ENCODE peak calls at places on chromosomes 4 and X, in four cellular contexts. O is thoracic aorta, E is cardiac muscle cell, G is GM12864. L is an unnamed sample.

GRCh38 chr4:61064636-61065035 is 135.5 kb upstream of the ADGRL3 start:
- DNase-seq in G (no peak), E (no peak), O (no peak), L (no peak)

GRCh38 chrX:6645216-6645615 is 110.3 kb upstream of the VCX3A start:
- DNase-seq in E (no peak), G (no peak), O (no peak), L (no peak)

GRCh38 chrX:7720519-7720918 is 122.5 kb upstream of the VCX start:
- DNase-seq in G (no peak), O (no peak), E (no peak), L (no peak)

GRCh38 chr4:39908284-39908683 is 69.4 kb downstream of the PDS5A start:
- DNase-seq in G (no peak), O (no peak), E (no peak), L (no peak)

GRCh38 chr4:148415500-148415899 is 26.7 kb downstream of the NR3C2 start:
- DNase-seq in E (peak; percentile 16), O (no peak), G (no peak), L (no peak)

GRCh38 chrX:34880656-34881055 is 61.9 kb upstream of the FAM47B start:
- DNase-seq in O (no peak), E (peak; percentile 37), G (no peak), L (no peak)

GRCh38 chrX:148629435-148629834 is 129.0 kb downstream of the AFF2 start:
- DNase-seq in G (no peak), E (no peak), O (no peak), L (no peak)

GRCh38 chr4:60857354-60857753 is 342.8 kb upstream of the ADGRL3 start:
- DNase-seq in O (no peak), G (no peak), E (no peak), L (no peak)

GRCh38 chr4:155578726-155579385 is 87.8 kb upstream of the GUCY1A1 start:
- DNase-seq in G (no peak), E (peak; percentile 58), O (no peak), L (no peak)

GRCh38 chr4:28287837-28288236 is 1427.2 kb downstream of the STIM2 start:
- DNase-seq in G (no peak), O (no peak), E (peak; percentile 92), L (no peak)

GRCh38 chrX:18348047-18348446 is 6.4 kb downstream of the SCML2 start:
- DNase-seq in O (no peak), E (no peak), G (no peak), L (no peak)

GRCh38 chrX:55818673-55819375 is 101.3 kb downstream of the RRAGB start:
- DNase-seq in G (no peak), O (no peak), E (no peak), L (no peak)

GRCh38 chr4:73259552-73260140 is 1.0 kb upstream of the ANKRD17 start:
- DNase-seq in G (no peak), E (peak; percentile 44), O (no peak), L (no peak)

GRCh38 chr4:147825451-147826287 is 93.8 kb downstream of the ARHGAP10 start:
- DNase-seq in E (peak; percentile 50), O (no peak), G (no peak), L (no peak)

GRCh38 chr4:150039790-150040189 is 38.5 kb upstream of the DCLK2 start:
- DNase-seq in E (no peak), O (no peak), G (no peak), L (no peak)

GRCh38 chrX:623599-624323 is 6.8 kb upstream of the SHOX start:
- DNase-seq in O (no peak), E (no peak), G (no peak), L (peak; percentile 80)

GRCh38 chrX:154096140-154097002 is 1.1 kb downstream of the MECP2 start:
- DNase-seq in O (no peak), E (peak; percentile 11), G (no peak), L (no peak)

GRCh38 chrX:78796916-78797315 is 49.4 kb downstream of the LPAR4 start:
- DNase-seq in G (no peak), E (no peak), O (no peak), L (no peak)

GRCh38 chr4:123444298-123444731 is 47.7 kb downstream of the SPRY1 start:
- DNase-seq in E (peak; percentile 93), G (peak; percentile 46), O (no peak), L (no peak)

GRCh38 chr4:69057620-69058409 is 38.5 kb upstream of the UGT2B7 start:
- DNase-seq in E (peak; percentile 48), O (no peak), G (no peak), L (no peak)

GRCh38 chrX:134172588-134173259 is 64.3 kb upstream of the CCDC160 start:
- DNase-seq in G (no peak), O (no peak), E (peak; percentile 8), L (no peak)

GRCh38 chr4:172998527-172999469 is 169.8 kb upstream of the GALNT7 start:
- DNase-seq in G (no peak), E (peak; percentile 66), O (no peak), L (no peak)

GRCh38 chrX:35622601-35623000 is 175.5 kb upstream of the MAGEB16 start:
- DNase-seq in E (no peak), G (no peak), O (no peak), L (no peak)

GRCh38 chr4:61572160-61572559 is 372.0 kb downstream of the ADGRL3 start:
- DNase-seq in G (no peak), O (no peak), E (peak; percentile 64), L (no peak)

GRCh38 chr4:69322055-69322454 is 41.8 kb downstream of the UGT2B28 start:
- DNase-seq in E (peak; percentile 65), G (no peak), O (no peak), L (no peak)

GRCh38 chr4:152894673-152895072 is 41.5 kb upstream of the FHDC1 start:
- DNase-seq in O (no peak), E (peak; percentile 44), G (no peak), L (no peak)

GRCh38 chrX:30504309-30504708 is 73.3 kb downstream of the TASL start:
- DNase-seq in E (peak; percentile 49), O (no peak), G (no peak), L (no peak)

GRCh38 chr4:175412744-175413143 is 399.3 kb downstream of the GPM6A start:
- DNase-seq in E (peak; percentile 24), G (no peak), O (no peak), L (no peak)

GRCh38 chrX:52271212-52271611 is 86.5 kb downstream of the MAGED4 start:
- DNase-seq in O (no peak), E (peak; percentile 11), G (no peak), L (no peak)

GRCh38 chrX:152881289-152881688 is 16.6 kb upstream of the ZNF185 start:
- DNase-seq in G (no peak), O (no peak), E (no peak), L (no peak)

DNA sequence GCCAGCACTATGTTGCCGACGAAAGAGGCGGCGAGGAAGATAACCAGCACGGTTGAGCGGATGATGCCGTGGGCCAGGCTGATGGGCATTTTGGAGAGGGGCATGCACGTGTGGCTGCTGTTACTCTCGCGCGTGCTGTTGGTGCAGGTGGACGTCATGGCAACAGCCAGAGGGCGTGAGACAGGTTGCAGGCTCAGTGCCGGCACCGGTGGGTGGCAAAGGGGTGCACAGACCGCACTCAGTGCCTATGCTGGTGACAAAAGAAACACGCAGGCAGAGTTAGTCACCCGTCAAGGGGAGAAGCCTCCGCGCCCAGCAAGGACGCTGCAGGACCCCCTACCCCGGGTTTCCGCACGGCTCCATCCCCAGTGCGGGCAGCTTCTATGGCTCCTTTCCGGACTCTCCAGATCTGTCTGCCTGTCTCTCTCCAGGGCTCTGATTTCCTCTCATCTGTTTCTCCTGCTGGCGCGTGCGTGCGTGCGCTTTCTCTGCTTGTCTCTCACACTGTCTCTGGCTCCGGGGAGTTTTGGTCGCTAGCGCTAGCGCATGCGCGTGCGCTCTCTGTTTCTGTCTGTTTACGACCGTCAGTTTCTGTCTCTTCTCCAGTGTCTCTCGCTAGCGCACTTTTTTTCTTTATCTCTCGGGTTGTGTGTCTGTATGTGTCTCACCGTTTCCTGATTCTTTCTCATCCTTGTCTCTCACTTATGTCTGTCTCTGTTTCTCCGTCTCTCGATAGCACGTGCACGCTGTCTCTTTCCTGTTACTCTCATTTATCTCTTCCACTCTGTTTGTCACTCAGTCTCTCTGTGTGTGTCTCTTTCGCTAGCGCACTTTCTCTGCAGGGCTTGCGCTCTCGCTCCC is 2.0 kb downstream of the GPR101 start:
- DNase-seq in E (peak; percentile 49), G (peak; percentile 4), O (no peak), L (no peak)
- TF ChIP-seq CTCF in E (no peak), G (no peak), O (no peak), L (no peak)

DNA sequence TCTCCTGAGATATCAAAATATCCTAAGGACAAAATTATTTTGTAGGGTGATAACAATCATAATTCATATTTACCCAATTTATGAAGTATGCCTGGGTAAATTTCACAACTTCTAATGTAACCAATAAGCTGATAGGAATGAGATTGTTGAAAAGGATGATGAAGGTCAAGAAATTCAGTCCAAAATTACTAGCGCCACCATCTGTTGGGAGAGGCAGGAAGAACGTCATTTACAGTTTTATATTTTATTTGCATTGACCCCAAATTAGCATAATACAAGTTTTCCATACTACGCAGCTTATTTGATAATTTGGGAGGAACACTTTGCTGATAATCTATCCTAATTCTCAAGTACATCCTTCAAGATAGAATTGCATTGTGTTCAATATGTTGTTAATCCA is 78.7 kb downstream of the ATP8A1 start:
- DNase-seq in E (no peak), O (no peak), G (no peak), L (no peak)
- TF ChIP-seq CTCF in E (no peak), O (no peak), G (no peak), L (no peak)

GRCh38 chrX:54695816-54696487 is 102.1 kb downstream of the ITIH6 start:
- DNase-seq in G (peak; percentile 39), O (no peak), E (no peak), L (no peak)

GRCh38 chrX:54695231-54695630 is 102.8 kb downstream of the ITIH6 start:
- DNase-seq in E (peak; percentile 28), G (no peak), O (no peak), L (no peak)
- TF ChIP-seq CTCF in E (no peak), G (no peak), O (no peak), L (peak; percentile 32)

GRCh38 chr4:83124079-83124780 is 9.7 kb upstream of the PLAC8 start:
- DNase-seq in O (no peak), G (no peak), E (no peak), L (no peak)
- TF ChIP-seq CTCF in O (no peak), G (no peak), E (no peak), L (no peak)

GRCh38 chrX:2391869-2392606 is 108.7 kb downstream of the DHRSX start:
- DNase-seq in E (peak; percentile 93), G (no peak), O (no peak), L (no peak)
- TF ChIP-seq CTCF in E (peak; percentile 20), G (no peak), O (no peak), L (no peak)

DNA sequence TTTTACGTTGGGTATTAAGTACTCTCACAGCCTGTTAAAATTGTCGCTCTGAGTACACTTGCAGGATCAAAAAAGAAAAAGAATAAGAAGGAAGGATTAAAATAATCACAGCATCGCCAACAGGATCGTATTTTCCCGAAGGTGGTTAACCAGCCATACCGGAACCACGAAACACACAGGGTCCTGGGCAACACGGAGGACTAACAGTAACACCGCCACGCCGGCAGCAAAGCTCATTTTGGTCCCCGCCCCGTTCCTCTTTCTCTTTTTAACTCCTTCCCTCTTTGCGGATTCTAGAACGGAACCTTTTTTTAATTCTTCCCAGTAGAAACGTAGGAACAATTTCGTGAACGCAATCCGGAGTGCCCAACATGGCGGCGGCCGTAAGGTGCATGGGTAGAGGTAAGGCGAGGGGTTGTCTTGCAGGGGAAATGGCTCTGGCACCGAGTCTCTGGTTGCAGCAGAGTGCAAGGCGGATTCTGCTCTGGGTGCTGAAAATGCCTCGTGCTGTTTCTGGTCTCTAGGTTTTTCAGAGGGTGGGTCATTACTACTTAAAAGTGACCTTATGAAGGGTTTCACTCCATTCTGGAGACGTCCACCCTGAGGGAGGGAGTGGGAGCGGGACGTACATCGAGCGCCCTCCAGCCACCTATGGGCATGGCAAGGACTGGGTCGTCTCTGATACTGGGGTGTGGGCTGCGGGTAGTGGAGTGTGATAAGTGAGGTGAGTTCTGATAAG is at the start of gene MRPL1:
- DNase-seq in E (peak; percentile 98), O (peak; percentile 74), G (peak; percentile 85), L (peak; percentile 95)
- TF ChIP-seq CTCF in E (no peak), O (no peak), G (no peak), L (peak; percentile 10)

L was measured in osteocyte.